ENCODE peak calls at places on chromosomes 3 and 15, in ten cellular contexts. Z is fibroblast of lung, H is endothelial cell of umbilical vein, Q is thyroid gland, J is lower lobe of right lung, R is MM.1S, W is PC-3, I is heart left ventricle, Y is testis, F is Peyer's patch. M is an unnamed sample.

GRCh38 chr15:67064607-67065530 is 533 bp upstream of the SMAD3 start:
- DNase-seq in Z (no peak), H (peak; percentile 9), Q (peak; percentile 84), J (peak; percentile 79), R (no peak), W (peak; percentile 30), I (no peak), Y (peak; percentile 75), F (peak; percentile 69), M (no peak)

GRCh38 chr3:128011140-128011539 is 41.1 kb upstream of the SEC61A1 start:
- DNase-seq in Z (peak; percentile 55), H (no peak), Q (peak; percentile 67), J (peak; percentile 81), R (no peak), W (peak; percentile 70), I (no peak), Y (peak; percentile 33), F (no peak), M (peak; percentile 46)

GRCh38 chr15:64865998-64866520 is 24.3 kb downstream of the PLEKHO2 start:
- DNase-seq in Z (peak; percentile 97), H (no peak), Q (no peak), J (no peak), R (no peak), W (no peak), I (no peak), Y (no peak), F (no peak), M (peak; percentile 23)

GRCh38 chr15:89770041-89770440 is 6.1 kb upstream of the MESP2 start:
- DNase-seq in Z (no peak), H (peak; percentile 40), Q (no peak), J (peak; percentile 18), R (no peak), W (peak; percentile 25), I (no peak), Y (no peak), F (no peak), M (no peak)

GRCh38 chr15:68517285-68517711 is 61.5 kb upstream of the CORO2B start:
- DNase-seq in Z (no peak), H (no peak), Q (peak; percentile 39), J (no peak), R (no peak), W (no peak), I (peak; percentile 60), Y (peak; percentile 29), F (no peak), M (no peak)

GRCh38 chr3:134600685-134601502 is 49.9 kb downstream of the KY start:
- DNase-seq in Z (peak; percentile 68), H (peak; percentile 56), Q (peak; percentile 67), J (peak; percentile 80), R (peak; percentile 66), W (peak; percentile 67), I (peak; percentile 54), Y (peak; percentile 79), F (peak; percentile 31), M (peak; percentile 38)

GRCh38 chr15:49847937-49848823 is 227.3 kb downstream of the DTWD1 start:
- DNase-seq in Z (peak; percentile 98), H (no peak), Q (no peak), J (no peak), R (no peak), W (peak; percentile 95), I (no peak), Y (no peak), F (no peak), M (peak; percentile 80)

GRCh38 chr15:71572452-71573053 is 237.8 kb upstream of the NR2E3 start:
- DNase-seq in Z (peak; percentile 23), H (peak; percentile 50), Q (no peak), J (peak; percentile 48), R (no peak), W (peak; percentile 94), I (no peak), Y (no peak), F (no peak), M (peak; percentile 77)

GRCh38 chr3:113312416-113312815 is 101.1 kb downstream of the BOC start:
- DNase-seq in Z (no peak), H (no peak), Q (no peak), J (no peak), R (no peak), W (no peak), I (no peak), Y (no peak), F (no peak), M (no peak)

GRCh38 chr3:46946856-46947544 is 29.5 kb downstream of the CCDC12 start:
- DNase-seq in Z (peak; percentile 17), H (peak; percentile 70), Q (peak; percentile 42), J (peak; percentile 60), R (no peak), W (peak; percentile 54), I (no peak), Y (peak; percentile 42), F (no peak), M (peak; percentile 70)

GRCh38 chr15:31304736-31305365 is 21.8 kb upstream of the KLF13 start:
- DNase-seq in Z (no peak), H (no peak), Q (peak; percentile 53), J (no peak), R (no peak), W (no peak), I (peak; percentile 16), Y (peak; percentile 9), F (no peak), M (no peak)
- H3K4me1 ChIP-seq in Z (no peaks in the 10 kb centered on the region), H (no peaks in the 10 kb centered on the region), Q (peaks cover 53% of the 10 kb centered on the region), J (peaks cover 28% of the 10 kb centered on the region), R (no peaks in the 10 kb centered on the region), W (no peaks in the 10 kb centered on the region), I (peaks cover 72% of the 10 kb centered on the region), Y (peaks cover 6% of the 10 kb centered on the region), F (no peaks in the 10 kb centered on the region), M (no peaks in the 10 kb centered on the region)

GRCh38 chr3:74066456-74066855 is 441.7 kb upstream of the PDZRN3 start:
- DNase-seq in Z (no peak), H (no peak), Q (no peak), J (no peak), R (no peak), W (no peak), I (no peak), Y (no peak), F (no peak), M (no peak)

DNA sequence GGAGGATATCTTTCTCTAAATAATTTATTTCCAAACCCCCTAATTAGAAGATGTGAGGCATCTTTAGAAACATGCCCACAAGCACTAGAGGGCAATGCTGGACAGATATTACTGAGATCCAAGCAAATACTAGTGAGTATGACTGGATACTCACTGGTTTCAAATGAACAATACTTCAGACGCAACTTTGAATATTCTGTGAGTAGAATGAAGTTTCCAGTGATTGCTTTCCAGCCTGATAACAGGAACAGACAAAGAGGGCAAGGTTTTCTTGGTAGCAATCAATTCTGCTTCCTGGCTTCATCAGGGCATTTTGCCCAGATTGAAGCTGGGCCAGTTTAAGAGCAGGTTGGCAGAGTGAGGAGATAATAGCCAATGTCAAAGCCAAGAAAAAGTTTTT is 442.6 kb upstream of the PDZRN3 start:
- DNase-seq in Z (peak; percentile 74), H (no peak), Q (no peak), J (no peak), R (peak; percentile 33), W (no peak), I (no peak), Y (peak; percentile 26), F (no peak), M (peak; percentile 29)
- TF ChIP-seq CTCF in Z (peak; percentile 34), H (no peak), Q (no peak), J (no peak), R (peak; percentile 30), W (no peak), I (no peak), Y (no peak), F (peak; percentile 39), M (peak; percentile 22)

GRCh38 chr15:76337739-76338554 is 1.4 kb downstream of the ISL2 start:
- DNase-seq in Z (no peak), H (no peak), Q (no peak), J (peak; percentile 52), R (no peak), W (no peak), I (no peak), Y (no peak), F (no peak), M (no peak)
- H3K4me1 ChIP-seq in Z (no peaks in the 10 kb centered on the region), H (peaks cover 24% of the 10 kb centered on the region), Q (peaks cover 60% of the 10 kb centered on the region), J (peaks cover 71% of the 10 kb centered on the region), R (no peaks in the 10 kb centered on the region), W (peaks cover 15% of the 10 kb centered on the region), I (peaks cover 70% of the 10 kb centered on the region), Y (peaks cover 16% of the 10 kb centered on the region), F (peaks cover 48% of the 10 kb centered on the region), M (peaks cover 35% of the 10 kb centered on the region)

GRCh38 chr3:44065741-44066140 is 175.9 kb upstream of the TOPAZ1 start:
- DNase-seq in Z (no peak), H (no peak), Q (no peak), J (no peak), R (no peak), W (no peak), I (no peak), Y (no peak), F (no peak), M (no peak)
- TF ChIP-seq CTCF in Z (no peak), H (no peak), Q (no peak), J (no peak), R (peak; percentile 13), W (peak; percentile 27), I (no peak), Y (no peak), F (no peak), M (no peak)

GRCh38 chr3:11230125-11230524 is 42.1 kb upstream of the ATG7 start:
- DNase-seq in Z (no peak), H (no peak), Q (no peak), J (no peak), R (no peak), W (no peak), I (no peak), Y (no peak), F (no peak), M (peak; percentile 69)

GRCh38 chr3:11224870-11225251 is 47.3 kb upstream of the ATG7 start:
- DNase-seq in Z (no peak), H (no peak), Q (no peak), J (no peak), R (no peak), W (no peak), I (no peak), Y (no peak), F (no peak), M (no peak)

GRCh38 chr3:11226042-11226370 is 46.2 kb upstream of the ATG7 start:
- DNase-seq in Z (no peak), H (no peak), Q (no peak), J (no peak), R (no peak), W (no peak), I (no peak), Y (no peak), F (no peak), M (no peak)

GRCh38 chr3:11230807-11231206 is 41.4 kb upstream of the ATG7 start:
- DNase-seq in Z (no peak), H (no peak), Q (no peak), J (no peak), R (no peak), W (no peak), I (no peak), Y (no peak), F (no peak), M (no peak)

DNA sequence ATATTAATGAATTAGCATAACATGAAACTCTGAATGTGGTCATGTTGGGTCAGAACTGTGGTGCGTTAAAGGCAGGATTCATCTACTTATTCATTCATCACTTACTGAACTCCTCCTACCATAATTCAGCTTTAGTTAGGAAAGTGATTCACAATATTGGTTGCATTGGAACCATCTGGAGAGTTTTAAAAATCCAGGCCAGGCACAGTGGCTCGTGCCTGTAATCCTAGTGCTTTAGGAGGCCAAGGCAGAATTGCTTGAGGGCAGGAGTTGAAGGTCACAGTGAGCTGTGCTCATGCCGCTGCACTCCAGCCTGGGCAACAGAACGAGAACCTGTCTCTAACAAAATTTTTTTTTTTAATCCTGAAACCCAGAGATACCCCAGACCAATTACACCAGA is 44.2 kb upstream of the ATG7 start:
- DNase-seq in Z (no peak), H (no peak), Q (no peak), J (no peak), R (no peak), W (no peak), I (no peak), Y (peak; percentile 38), F (no peak), M (no peak)
- H3K4me1 ChIP-seq in Z (no peaks in the 10 kb centered on the region), H (peaks cover 29% of the 10 kb centered on the region), Q (peaks cover 4% of the 10 kb centered on the region), J (peaks cover 35% of the 10 kb centered on the region), R (peaks cover 3% of the 10 kb centered on the region), W (peaks cover 32% of the 10 kb centered on the region), I (no peaks in the 10 kb centered on the region), Y (peaks cover 9% of the 10 kb centered on the region), F (no peaks in the 10 kb centered on the region), M (peaks cover 31% of the 10 kb centered on the region)